ENCODE peak calls at places on chromosomes 7 and 10, in five cellular contexts. I, L, G, U and M are unnamed samples.

GRCh38 chr10:84329094-84329611 is 764 bp downstream of the CCSER2 start:
- DNase-seq in I (no peak), L (peak; percentile 58), G (peak; percentile 73), U (no peak), M (no peak)

GRCh38 chr10:20892796-20893195 is 4.3 kb downstream of the NEBL start:
- DNase-seq in L (no peak), I (no peak), U (no peak), G (no peak), M (no peak)

GRCh38 chr7:80918909-80919721 is at the start of gene SEMA3C:
- DNase-seq in L (peak; percentile 99), U (peak; percentile 95), G (peak; percentile 87), I (peak; percentile 84), M (peak; percentile 85)

GRCh38 chr7:17947606-17948005 is 7.3 kb upstream of the SNX13 start:
- DNase-seq in G (no peak), I (no peak), L (no peak), U (no peak), M (no peak)

GRCh38 chr7:57789130-57789529 is 339.2 kb downstream of the ZNF716 start:
- DNase-seq in G (no peak), I (no peak), L (no peak), U (no peak), M (no peak)

GRCh38 chr7:34835901-34836300 is 177.9 kb downstream of the NPSR1 start:
- DNase-seq in G (no peak), L (no peak), I (no peak), U (no peak), M (no peak)

GRCh38 chr7:24503511-24503910 is 69.7 kb upstream of the PALS2 start:
- DNase-seq in I (no peak), L (no peak), U (no peak), G (no peak), M (no peak)

GRCh38 chr10:58435297-58435696 is 50.1 kb downstream of the TFAM start:
- DNase-seq in U (no peak), I (no peak), G (peak; percentile 10), L (peak; percentile 98), M (no peak)

GRCh38 chr7:27165089-27165654 is at the start of gene HOXA9:
- DNase-seq in G (peak; percentile 96), U (peak; percentile 72), L (peak; percentile 96), I (no peak), M (no peak)

GRCh38 chr10:117762819-117763172 is 220.2 kb downstream of the EMX2 start:
- DNase-seq in I (no peak), U (no peak), L (no peak), G (no peak), M (no peak)